ENCODE peak calls at places on chromosomes 4 and X, in nine cellular contexts. A, C, Y, M, F, X, W, E and P are unnamed samples.

GRCh38 chrX:119753639-119754257 is 4.6 kb upstream of the SOWAHD start:
- DNase-seq in X (peak; percentile 39), A (no peak), Y (peak; percentile 57), W (peak; percentile 47), E (peak; percentile 34), M (no peak), F (peak; percentile 56), C (no peak), P (no peak)

GRCh38 chr4:6324999-6325790 is 55.5 kb downstream of the WFS1 start:
- DNase-seq in Y (no peak), W (peak; percentile 29), F (peak; percentile 45), E (peak; percentile 57), A (no peak), C (no peak), M (no peak), X (no peak), P (peak; percentile 8)

GRCh38 chrX:110847334-110847733 is 51.7 kb upstream of the CHRDL1 start:
- DNase-seq in F (peak; percentile 42), Y (peak; percentile 54), M (no peak), A (no peak), E (peak; percentile 75), C (no peak), X (peak; percentile 63), W (peak; percentile 24), P (peak; percentile 29)

GRCh38 chr4:47856713-47857112 is 18.8 kb upstream of the CORIN start:
- DNase-seq in X (no peak), A (no peak), Y (no peak), E (no peak), W (no peak), F (no peak), M (no peak), C (no peak), P (no peak)

GRCh38 chrX:109889289-109890006 is 113.5 kb upstream of the TMEM164 start:
- DNase-seq in M (no peak), Y (no peak), A (no peak), X (peak; percentile 12), W (no peak), F (no peak), C (no peak), E (peak; percentile 13), P (no peak)

GRCh38 chr4:17058506-17058905 is 160.1 kb upstream of the LDB2 start:
- DNase-seq in X (no peak), F (no peak), Y (no peak), E (no peak), C (no peak), W (no peak), A (no peak), M (no peak), P (no peak)

GRCh38 chrX:78314561-78314960 is 12.8 kb downstream of the CYSLTR1 start:
- DNase-seq in A (peak; percentile 47), E (no peak), Y (no peak), X (no peak), W (no peak), M (no peak), C (no peak), F (no peak), P (no peak)

GRCh38 chr4:67436742-67437141 is 108.6 kb downstream of the CENPC start:
- DNase-seq in E (peak; percentile 50), A (peak; percentile 48), M (no peak), W (no peak), X (no peak), C (no peak), Y (no peak), F (no peak), P (no peak)

GRCh38 chr4:188254211-188254610 is 115.0 kb downstream of the TRIML1 start:
- DNase-seq in C (no peak), A (no peak), Y (no peak), M (no peak), F (no peak), W (no peak), E (no peak), X (peak; percentile 26), P (no peak)

GRCh38 chrX:8194216-8194615 is 23.1 kb upstream of the VCX2 start:
- DNase-seq in A (no peak), X (no peak), E (no peak), C (no peak), F (no peak), W (no peak), M (no peak), Y (no peak), P (no peak)

GRCh38 chrX:24575496-24575895 is 71.7 kb downstream of the PCYT1B start:
- DNase-seq in F (no peak), M (no peak), A (no peak), Y (no peak), W (no peak), X (no peak), C (no peak), E (no peak), P (no peak)

GRCh38 chr4:69323284-69323683 is 43.0 kb downstream of the UGT2B28 start:
- DNase-seq in A (no peak), E (no peak), W (no peak), Y (no peak), X (no peak), C (no peak), M (no peak), F (no peak), P (no peak)

GRCh38 chr4:111501946-111502345 is 643.3 kb upstream of the FAM241A start:
- DNase-seq in X (no peak), F (no peak), C (no peak), W (no peak), Y (no peak), E (no peak), M (no peak), A (no peak), P (no peak)

GRCh38 chr4:41611124-41611838 is 73.3 kb downstream of the LIMCH1 start:
- DNase-seq in Y (no peak), W (no peak), E (no peak), A (no peak), M (no peak), C (no peak), F (no peak), X (no peak), P (no peak)

GRCh38 chr4:6840062-6840976 is 57.8 kb downstream of the KIAA0232 start:
- DNase-seq in M (no peak), X (peak; percentile 18), C (no peak), E (peak; percentile 19), W (no peak), A (no peak), F (no peak), Y (no peak), P (no peak)

GRCh38 chrX:153460826-153461225 is 9.6 kb downstream of the HAUS7 start:
- DNase-seq in C (no peak), M (no peak), X (no peak), E (peak; percentile 57), W (peak; percentile 40), A (no peak), Y (peak; percentile 83), F (peak; percentile 47), P (peak; percentile 27)

GRCh38 chrX:115957862-115958490 is 212.6 kb upstream of the AGTR2 start:
- DNase-seq in W (no peak), Y (peak; percentile 41), E (no peak), M (no peak), C (no peak), A (no peak), X (no peak), F (no peak), P (no peak)

GRCh38 chrX:115960440-115961084 is 210.0 kb upstream of the AGTR2 start:
- DNase-seq in Y (no peak), A (peak; percentile 49), F (no peak), W (peak; percentile 71), M (no peak), E (peak; percentile 46), X (no peak), C (no peak), P (peak; percentile 13)

DNA sequence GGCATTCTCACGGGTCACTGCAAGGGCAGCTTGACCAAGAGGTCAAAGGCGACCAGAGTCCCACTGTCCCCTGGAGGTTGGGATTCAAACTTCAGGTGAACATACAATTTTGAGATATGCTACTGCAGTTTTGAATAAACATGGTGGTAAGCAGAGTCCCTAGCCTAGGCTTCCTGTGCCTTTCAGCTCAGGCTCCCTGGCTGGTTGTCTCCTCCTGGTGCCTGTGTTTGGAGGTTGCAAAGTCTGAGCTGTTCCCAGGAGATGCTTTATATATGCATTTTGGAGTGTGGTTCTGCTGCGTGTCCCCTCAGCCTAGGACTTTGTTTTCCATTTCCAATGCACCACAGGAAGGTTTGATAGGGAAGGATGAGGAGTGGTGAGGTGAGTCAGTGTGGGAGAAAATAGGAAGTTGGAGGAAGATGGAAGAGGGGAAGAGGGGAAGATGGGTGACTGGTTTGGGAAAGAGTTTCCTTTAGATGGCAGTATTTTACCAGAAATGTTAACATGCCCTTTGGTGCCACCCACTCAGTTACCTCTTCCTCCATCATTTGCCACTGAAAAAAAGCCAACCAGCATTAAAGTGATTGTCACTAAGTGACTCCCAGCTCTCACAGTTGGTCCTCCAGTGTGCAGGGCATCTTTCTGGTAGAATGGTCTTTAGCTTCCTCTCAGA is 211.7 kb upstream of the AGTR2 start:
- DNase-seq in E (no peak), Y (peak; percentile 37), C (no peak), X (no peak), W (no peak), A (no peak), F (no peak), M (no peak), P (no peak)
- TF ChIP-seq CTCF in E (no peak), Y (peak; percentile 42), C (no peak), X (no peak), W (no peak), A (peak; percentile 46), F (no peak), M (no peak), P (no peak)

GRCh38 chrX:23503835-23504539 is 163.3 kb upstream of the PRDX4 start:
- DNase-seq in C (peak; percentile 67), A (peak; percentile 79), F (peak; percentile 21), E (peak; percentile 89), X (peak; percentile 76), Y (no peak), M (peak; percentile 86), W (peak; percentile 76), P (peak; percentile 80)
- H3K27ac ChIP-seq in C (peak overlapping the region; percentile 56), A (no peak overlapping the region), F (no peak overlapping the region), E (peak overlapping the region; percentile 42), X (no peak overlapping the region), Y (no peak overlapping the region), M (peak overlapping the region; percentile 85), W (no peak overlapping the region), P (peak overlapping the region; percentile 56)

GRCh38 chr4:7845493-7846124 is 94.1 kb downstream of the AFAP1 start:
- DNase-seq in X (no peak), W (no peak), F (no peak), A (no peak), E (no peak), Y (no peak), C (no peak), M (no peak), P (no peak)
- TF ChIP-seq CTCF in X (peak; percentile 60), W (no peak), F (peak; percentile 12), A (no peak), E (no peak), Y (peak; percentile 29), C (no peak), M (no peak), P (no peak)

GRCh38 chr4:101239685-101240084 is 107.6 kb downstream of the PPP3CA start:
- DNase-seq in F (no peak), Y (no peak), A (no peak), E (no peak), C (no peak), M (no peak), X (no peak), W (no peak), P (no peak)

GRCh38 chr4:101238706-101239105 is 108.6 kb downstream of the PPP3CA start:
- DNase-seq in C (no peak), X (no peak), W (no peak), Y (no peak), A (no peak), E (no peak), M (no peak), F (peak; percentile 79), P (peak; percentile 44)

GRCh38 chr4:101242441-101242840 is 104.9 kb downstream of the PPP3CA start:
- DNase-seq in C (no peak), E (no peak), F (no peak), W (no peak), Y (no peak), A (no peak), M (no peak), X (no peak), P (peak; percentile 14)

GRCh38 chr4:101244349-101244748 is 103.0 kb downstream of the PPP3CA start:
- DNase-seq in W (no peak), E (no peak), A (no peak), M (no peak), F (no peak), C (no peak), X (no peak), Y (no peak), P (no peak)
- H3K27ac ChIP-seq in W (no peak overlapping the region), E (no peak overlapping the region), A (no peak overlapping the region), M (no peak overlapping the region), F (no peak overlapping the region), C (no peak overlapping the region), X (no peak overlapping the region), Y (no peak overlapping the region), P (no peak overlapping the region)